ENCODE peak calls at places on chromosomes 3 and 15, in five cellular contexts. L, Y, Q, Z and S are unnamed samples.

GRCh38 chr15:34773013-34773412 is 18.2 kb upstream of the GJD2 start:
- DNase-seq in Y (no peak), L (no peak), Z (no peak), Q (no peak), S (no peak)

GRCh38 chr3:118501152-118501551 is 533.5 kb downstream of the IGSF11 start:
- DNase-seq in L (no peak), Q (peak; percentile 27), Z (peak; percentile 54), Y (no peak), S (no peak)

GRCh38 chr3:25789209-25789595 is 688 bp upstream of the OXSM start:
- DNase-seq in Y (no peak), Z (no peak), Q (no peak), L (no peak), S (no peak)

GRCh38 chr3:124318014-124318413 is 326.1 kb upstream of the ROPN1 start:
- DNase-seq in Y (no peak), L (no peak), Q (no peak), Z (no peak), S (no peak)

GRCh38 chr3:179113903-179114302 is 34.3 kb upstream of the PIK3CA start:
- DNase-seq in L (no peak), Z (peak; percentile 89), Y (peak; percentile 47), Q (no peak), S (peak; percentile 44)

GRCh38 chr3:62493116-62493801 is 119.9 kb upstream of the FEZF2 start:
- DNase-seq in Y (peak; percentile 14), L (no peak), Q (no peak), Z (peak; percentile 3), S (no peak)

GRCh38 chr3:186519021-186519658 is 25.0 kb downstream of the CRYGS start:
- DNase-seq in Q (no peak), Y (no peak), L (no peak), Z (no peak), S (no peak)

GRCh38 chr15:99209326-99209725 is 40.1 kb downstream of the TTC23 start:
- DNase-seq in Y (no peak), L (no peak), Z (no peak), Q (peak; percentile 27), S (no peak)

GRCh38 chr3:141366285-141367037 is 1.8 kb upstream of the ZBTB38 start:
- DNase-seq in Y (peak; percentile 98), L (peak; percentile 78), Z (peak; percentile 85), Q (peak; percentile 39), S (peak; percentile 93)

GRCh38 chr3:184186184-184186901 is at the start of gene ABCF3:
- DNase-seq in Q (peak; percentile 77), Y (peak; percentile 70), Z (peak; percentile 64), L (no peak), S (peak; percentile 20)

GRCh38 chr15:95948371-95948770 is 382.1 kb upstream of the NR2F2 start:
- DNase-seq in Z (no peak), Q (no peak), Y (no peak), L (no peak), S (no peak)

GRCh38 chr3:170426240-170426797 is 7.7 kb downstream of the CLDN11 start:
- DNase-seq in Q (no peak), L (no peak), Z (no peak), Y (no peak), S (no peak)

GRCh38 chr15:67196222-67196621 is 58.2 kb downstream of the AAGAB start:
- DNase-seq in Y (peak; percentile 43), Q (no peak), Z (no peak), L (no peak), S (no peak)

GRCh38 chr3:48561045-48561736 is 2.4 kb downstream of the UCN2 start:
- DNase-seq in L (no peak), Y (peak; percentile 66), Z (peak; percentile 63), Q (peak; percentile 57), S (no peak)
- H3K4me3 ChIP-seq in L (no peak overlapping the region), Y (no peak overlapping the region), Z (peak overlapping the region; percentile 44), Q (peak overlapping the region; percentile 18), S (peak overlapping the region; percentile 19)

GRCh38 chr3:134029256-134029733 is 430 bp downstream of the SLCO2A1 start:
- DNase-seq in L (no peak), Q (peak; percentile 20), Z (peak; percentile 40), Y (no peak), S (no peak)

GRCh38 chr3:134030382-134030753 is 643 bp upstream of the SLCO2A1 start:
- DNase-seq in Q (peak; percentile 31), Y (no peak), Z (no peak), L (no peak), S (no peak)

GRCh38 chr3:134027631-134028030 is 2.1 kb downstream of the SLCO2A1 start:
- DNase-seq in L (no peak), Q (no peak), Y (no peak), Z (no peak), S (no peak)

GRCh38 chr3:134029734-134030381 is at the start of gene SLCO2A1:
- DNase-seq in Z (peak; percentile 34), Y (peak; percentile 17), L (no peak), Q (peak; percentile 64), S (no peak)

DNA sequence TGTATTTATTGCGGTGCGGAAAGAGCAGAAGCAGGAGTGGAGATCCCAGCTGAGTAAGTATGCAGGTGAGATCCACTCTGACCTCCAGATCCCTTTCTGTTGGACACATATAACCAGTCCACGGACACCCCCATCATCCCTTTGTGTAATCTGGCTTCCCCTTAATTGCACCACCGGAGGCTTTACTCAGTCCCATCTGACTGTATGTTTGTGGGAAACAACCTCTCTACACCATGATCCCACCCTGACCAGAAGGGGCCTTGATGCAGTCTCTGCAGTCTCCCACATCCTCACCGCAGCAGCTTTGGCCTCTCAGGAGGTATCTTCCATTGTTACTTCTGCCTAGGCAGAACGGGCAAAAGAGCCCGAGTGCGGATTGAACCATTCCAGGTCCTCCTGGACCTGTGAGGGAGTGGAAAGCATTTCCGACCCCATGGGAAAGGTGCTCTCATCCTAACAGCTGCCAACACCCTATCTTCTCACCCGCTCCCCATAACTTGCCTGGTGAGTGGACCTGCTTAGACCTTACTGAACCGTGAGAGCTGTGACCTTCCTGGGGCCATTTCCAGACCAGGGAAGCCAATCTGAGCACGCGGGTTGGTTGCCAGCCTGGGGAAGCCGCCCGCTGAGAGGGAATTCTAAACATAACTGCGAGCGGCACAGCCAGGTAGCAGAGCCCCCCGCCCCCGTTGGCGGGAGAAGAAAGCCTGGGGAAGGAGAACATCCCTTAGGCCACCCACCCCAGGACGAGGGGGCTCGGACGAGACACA is 1.1 kb downstream of the SLCO2A1 start:
- DNase-seq in Y (no peak), Q (no peak), Z (no peak), L (no peak), S (no peak)
- H3K4me3 ChIP-seq in Y (no peak overlapping the region), Q (peak overlapping the region; percentile 73), Z (peak overlapping the region; percentile 53), L (peak overlapping the region; percentile 50), S (peak overlapping the region; percentile 63)

GRCh38 chr3:6861331-6861988 is 545 bp downstream of the GRM7 start:
- DNase-seq in Q (no peak), Y (no peak), L (no peak), Z (no peak), S (no peak)
- H3K4me3 ChIP-seq in Q (peak overlapping the region; percentile 19), Y (no peak overlapping the region), L (peak overlapping the region; percentile 30), Z (no peak overlapping the region), S (no peak overlapping the region)

GRCh38 chr15:40506964-40507571 is 36.3 kb downstream of the CHST14 start:
- DNase-seq in L (peak; percentile 34), Z (peak; percentile 72), Y (peak; percentile 68), Q (peak; percentile 78), S (peak; percentile 28)
- H3K4me3 ChIP-seq in L (no peak overlapping the region), Z (peak overlapping the region; percentile 43), Y (peak overlapping the region; percentile 22), Q (peak overlapping the region; percentile 6), S (peak overlapping the region; percentile 33)